ENCODE peak calls at places on chromosomes 5 and 9, in ten cellular contexts. X is prostate gland; Y is HCT116; L is brain microvascular endothelial cell; V is spleen; F is heart left ventricle; K is IMR-90; A is DND-41; O is CD4-positive, alpha-beta memory T cell; T is psoas muscle. G is an unnamed sample.

GRCh38 chr5:74122979-74123575 is 497.1 kb downstream of the ARHGEF28 start:
- DNase-seq in V (no peak), Y (no peak), A (no peak), X (no peak), K (no peak), O (no peak), L (peak; percentile 36), T (no peak), F (no peak), G (no peak)

GRCh38 chr5:157608972-157609565 is 33.5 kb upstream of the ADAM19 start:
- DNase-seq in T (no peak), O (no peak), F (no peak), Y (no peak), V (no peak), X (no peak), A (no peak), L (no peak), K (no peak), G (no peak)

GRCh38 chr9:108245901-108246300 is 609.9 kb downstream of the ACTL7B start:
- DNase-seq in K (no peak), L (no peak), Y (no peak), X (no peak), F (no peak), O (no peak), T (no peak), A (no peak), V (no peak), G (no peak)

GRCh38 chr5:143314123-143314522 is 89.4 kb downstream of the NR3C1 start:
- DNase-seq in O (no peak), L (no peak), V (no peak), A (no peak), X (no peak), Y (no peak), F (no peak), K (no peak), T (no peak), G (no peak)

GRCh38 chr5:152335461-152335860 is 69.6 kb downstream of the NMUR2 start:
- DNase-seq in F (no peak), X (no peak), L (no peak), V (no peak), K (no peak), Y (no peak), A (no peak), O (no peak), T (no peak), G (no peak)

GRCh38 chr5:142869883-142870282 is 99.7 kb downstream of the ARHGAP26 start:
- DNase-seq in V (no peak), L (no peak), O (no peak), T (no peak), Y (no peak), K (peak; percentile 11), F (no peak), A (no peak), X (peak; percentile 76), G (no peak)

GRCh38 chr9:110180713-110181434 is 27.1 kb downstream of the C9orf152 start:
- DNase-seq in Y (no peak), O (no peak), F (no peak), V (no peak), X (no peak), A (no peak), K (peak; percentile 80), T (no peak), L (peak; percentile 60), G (no peak)

GRCh38 chr5:64612349-64612961 is 77.8 kb upstream of the SHISAL2B start:
- DNase-seq in Y (peak; percentile 48), X (peak; percentile 48), V (no peak), O (no peak), T (no peak), A (peak; percentile 30), K (peak; percentile 64), F (no peak), L (peak; percentile 62), G (peak; percentile 20)

GRCh38 chr5:156322666-156323065 is 4.3 kb upstream of the SGCD start:
- DNase-seq in K (no peak), L (no peak), O (no peak), A (no peak), T (no peak), V (no peak), Y (no peak), F (no peak), X (no peak), G (no peak)

GRCh38 chr5:56270568-56271392 is 37.6 kb upstream of the ANKRD55 start:
- DNase-seq in V (peak; percentile 91), Y (peak; percentile 62), L (peak; percentile 82), T (peak; percentile 81), X (peak; percentile 78), A (peak; percentile 59), F (peak; percentile 87), O (peak; percentile 69), K (peak; percentile 93), G (peak; percentile 83)

DNA sequence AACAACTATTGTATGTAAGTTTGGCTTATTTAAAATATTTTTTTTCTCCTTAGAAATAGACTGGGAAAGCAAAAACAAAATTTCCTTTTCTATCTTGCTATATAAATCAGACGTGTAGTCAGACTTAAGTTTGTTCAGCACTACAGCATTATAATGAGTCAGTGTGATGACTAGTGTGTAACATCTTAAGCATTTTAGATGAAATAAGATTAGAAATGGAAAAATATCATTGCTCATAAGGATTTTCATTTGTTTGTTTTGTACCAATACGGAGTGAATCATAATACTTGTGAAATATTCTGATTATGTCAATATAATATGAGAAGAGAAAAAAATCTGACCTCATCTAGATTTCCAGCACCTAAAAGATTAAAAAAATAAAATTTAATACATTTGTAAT is 64.7 kb upstream of the RICTOR start:
- DNase-seq in A (no peak), V (no peak), Y (no peak), K (peak; percentile 92), O (no peak), T (no peak), L (peak; percentile 18), F (no peak), X (no peak), G (no peak)
- H3K4me3 ChIP-seq in A (no peak overlapping the region), V (no peak overlapping the region), Y (no peak overlapping the region), K (no peak overlapping the region), O (no peak overlapping the region), T (no peak overlapping the region), L (no peak overlapping the region), F (no peak overlapping the region), X (no peak overlapping the region), G (no peak overlapping the region)

DNA sequence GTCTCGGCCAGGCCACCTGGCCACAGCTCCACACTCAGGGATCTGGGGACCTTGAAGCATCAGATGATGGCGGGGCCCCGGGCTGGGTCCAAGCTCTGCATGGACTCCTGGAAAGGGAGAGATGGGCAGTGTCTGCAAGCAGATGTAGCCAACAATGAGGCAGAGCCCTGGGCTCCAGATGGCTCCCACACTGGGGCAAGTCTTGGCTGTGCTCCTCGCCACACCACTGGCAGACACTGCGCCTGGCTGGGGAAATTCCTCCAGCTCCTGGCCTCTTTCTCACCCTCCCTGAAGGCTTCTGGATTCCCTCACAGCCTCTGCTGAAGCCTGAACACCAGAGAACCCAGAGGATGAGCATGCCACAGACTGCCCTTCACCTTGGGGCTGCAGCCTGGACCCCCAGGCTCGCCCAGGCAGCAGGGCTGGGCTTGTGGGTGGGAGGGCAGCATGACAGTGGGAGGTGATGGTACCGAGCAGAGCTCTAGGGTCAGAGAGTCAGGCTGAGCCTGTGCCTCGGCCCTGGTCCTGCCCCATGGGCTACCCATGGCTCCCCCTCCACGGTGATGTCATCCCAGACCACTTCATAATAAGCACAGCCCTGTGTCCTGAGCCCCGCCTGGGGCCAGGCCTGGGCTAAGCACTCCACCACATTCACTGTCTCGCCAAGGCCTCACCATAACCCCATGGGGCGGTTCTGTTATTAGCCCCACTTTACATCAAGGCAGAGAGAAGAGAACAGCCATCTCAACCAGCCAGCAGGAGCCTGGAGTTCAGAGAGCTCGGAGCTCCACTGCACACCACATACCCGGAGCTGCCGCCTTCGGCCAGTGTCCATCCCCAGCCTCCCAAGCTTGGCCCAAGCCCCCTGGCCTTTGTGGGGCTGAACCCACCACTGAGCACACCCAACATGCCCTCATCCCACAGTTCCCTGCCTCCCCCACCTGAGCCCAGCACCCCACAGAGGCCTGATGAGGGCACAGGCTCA is 62.2 kb upstream of the ADAMTS2 start:
- DNase-seq in K (no peak), T (no peak), X (no peak), O (no peak), F (no peak), V (no peak), A (no peak), Y (no peak), L (no peak), G (no peak)
- H3K27ac ChIP-seq in K (no peak overlapping the region), T (no peak overlapping the region), X (no peak overlapping the region), O (no peak overlapping the region), F (no peak overlapping the region), V (no peak overlapping the region), A (no peak overlapping the region), Y (no peak overlapping the region), L (no peak overlapping the region), G (no peak overlapping the region)

GRCh38 chr5:2038337-2039179 is 155.8 kb upstream of the IRX4 start:
- DNase-seq in V (peak; percentile 91), A (peak; percentile 66), T (peak; percentile 80), F (peak; percentile 86), K (peak; percentile 3), O (peak; percentile 54), X (peak; percentile 48), L (peak; percentile 23), Y (peak; percentile 33), G (peak; percentile 35)
- H3K27me3 ChIP-seq in V (peaks cover 6% of the 10 kb centered on the region), A (peaks cover 24% of the 10 kb centered on the region), T (peaks cover 21% of the 10 kb centered on the region), F (no peaks in the 10 kb centered on the region), K (no peaks in the 10 kb centered on the region), O (peaks cover 14% of the 10 kb centered on the region), X (no peaks in the 10 kb centered on the region), L (peaks cover 4% of the 10 kb centered on the region), Y (peaks cover 43% of the 10 kb centered on the region), G (peaks cover 13% of the 10 kb centered on the region)

GRCh38 chr9:7094052-7094451 is 336.3 kb downstream of the KDM4C start:
- DNase-seq in K (peak; percentile 24), T (no peak), X (no peak), L (peak; percentile 33), O (no peak), F (no peak), Y (no peak), A (no peak), V (no peak), G (no peak)

GRCh38 chr9:7093040-7093439 is 335.3 kb downstream of the KDM4C start:
- DNase-seq in L (no peak), K (no peak), F (no peak), A (no peak), T (no peak), O (no peak), V (no peak), Y (no peak), X (no peak), G (no peak)

GRCh38 chr9:7097040-7097715 is 339.4 kb downstream of the KDM4C start:
- DNase-seq in V (no peak), T (no peak), X (no peak), O (no peak), Y (no peak), K (no peak), A (no peak), F (no peak), L (no peak), G (no peak)

GRCh38 chr9:7094576-7094975 is 336.8 kb downstream of the KDM4C start:
- DNase-seq in K (no peak), V (no peak), Y (no peak), O (no peak), A (no peak), T (no peak), X (no peak), L (no peak), F (no peak), G (no peak)

DNA sequence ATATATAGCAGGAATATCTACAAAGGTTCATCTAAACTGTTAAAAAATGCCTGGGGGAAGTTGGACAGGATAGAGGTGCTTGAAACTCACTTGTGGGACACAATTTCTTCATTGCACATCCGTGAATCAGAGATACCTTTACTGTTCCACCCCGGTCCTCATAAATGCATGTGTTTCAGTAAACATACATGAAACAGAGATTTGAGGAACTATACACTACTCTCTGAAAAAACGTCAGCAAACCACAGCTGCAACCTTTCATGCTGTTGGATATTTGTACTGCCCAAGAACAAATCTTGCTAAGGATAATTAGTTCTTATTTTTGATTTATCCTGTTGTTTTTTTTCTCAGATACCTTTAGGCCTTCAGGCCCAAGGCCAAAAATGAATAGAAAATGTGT is 337.3 kb downstream of the KDM4C start:
- DNase-seq in Y (no peak), A (no peak), K (no peak), O (no peak), F (no peak), T (no peak), X (no peak), L (no peak), V (no peak), G (no peak)
- H3K4me3 ChIP-seq in Y (no peak overlapping the region), A (no peak overlapping the region), K (no peak overlapping the region), O (no peak overlapping the region), F (no peak overlapping the region), T (no peak overlapping the region), X (no peak overlapping the region), L (no peak overlapping the region), V (no peak overlapping the region), G (no peak overlapping the region)

G was measured in CD4-positive, CD25-positive, alpha-beta regulatory T cell.